ENCODE peak calls at places on chromosomes 4 and X, in ten cellular contexts. S is stimulated activated CD4-positive, alpha-beta T cell treated with anti-CD3 and anti-CD28 coated beads, TNF-alpha, amount 100 ng/mL, for 1 hour; W is mammary epithelial cell; K is natural killer cell; E is H9; A is NCI-H1092; C is adrenal gland; M is chondrocyte; Z is NCI-H1417; Q is DMS 273 treated with DMSO at 0.1 percent for 48 hours. U is an unnamed sample.
A peak's percentile ranks its signal among the peaks of the same experiment; 100 is the strongest.

GRCh38 chr4:165756831-165757230 is 116.2 kb upstream of the TLL1 start:
- DNase-seq in Q (no peak), S (no peak), E (no peak), Z (no peak), C (no peak), W (no peak), M (no peak), K (no peak), A (no peak), U (no peak)

GRCh38 chrX:75045369-75045768 is 110.7 kb downstream of the ABCB7 start:
- DNase-seq in Z (no peak), A (no peak), E (no peak), Q (no peak), K (no peak), C (no peak), M (no peak), W (no peak), S (no peak), U (no peak)

GRCh38 chr4:31068257-31069075 is 348.3 kb downstream of the PCDH7 start:
- DNase-seq in C (no peak), E (no peak), S (no peak), W (no peak), Z (no peak), A (no peak), K (no peak), Q (no peak), M (no peak), U (no peak)

GRCh38 chrX:153946910-153947769 is 2.7 kb upstream of the RENBP start:
- DNase-seq in K (peak; percentile 43), A (peak; percentile 27), S (no peak), E (peak; percentile 80), W (peak; percentile 61), M (no peak), Q (peak; percentile 64), C (peak; percentile 79), Z (peak; percentile 87), U (no peak)

GRCh38 chr4:38663021-38663800 is 788 bp upstream of the KLF3 start:
- DNase-seq in Q (no peak), A (no peak), M (no peak), C (no peak), E (peak; percentile 45), Z (peak; percentile 87), S (no peak), K (peak; percentile 36), W (no peak), U (no peak)

GRCh38 chr4:55444822-55445221 is 49.1 kb downstream of the TMEM165 start:
- DNase-seq in C (peak; percentile 35), Q (no peak), S (no peak), W (no peak), E (no peak), M (no peak), A (no peak), K (no peak), Z (peak; percentile 2), U (no peak)

GRCh38 chr4:8916251-8916913 is 44.7 kb upstream of the HMX1 start:
- DNase-seq in C (no peak), K (peak; percentile 12), E (peak; percentile 24), Z (no peak), M (peak; percentile 69), W (no peak), A (no peak), Q (no peak), S (no peak), U (no peak)

GRCh38 chr4:57424231-57424897 is 314.2 kb upstream of the IGFBP7 start:
- DNase-seq in A (no peak), M (no peak), W (peak; percentile 90), C (peak; percentile 74), E (no peak), S (no peak), Z (no peak), K (no peak), Q (no peak), U (no peak)

GRCh38 chr4:78592104-78592783 is 40.7 kb downstream of the ANXA3 start:
- DNase-seq in Z (no peak), S (no peak), K (no peak), C (no peak), A (no peak), Q (no peak), M (no peak), E (no peak), W (peak; percentile 31), U (peak; percentile 11)

GRCh38 chrX:54530358-54530900 is 410 bp downstream of the GNL3L start:
- DNase-seq in K (no peak), W (no peak), Z (no peak), E (no peak), Q (no peak), M (no peak), C (no peak), S (no peak), A (no peak), U (no peak)

GRCh38 chrX:141879616-141880015 is 24.1 kb upstream of the MAGEC1 start:
- DNase-seq in Q (no peak), K (no peak), A (no peak), W (no peak), M (no peak), C (no peak), E (no peak), S (no peak), Z (no peak), U (no peak)

GRCh38 chrX:97200454-97200853 is 316.7 kb downstream of the RPA4 start:
- DNase-seq in E (peak; percentile 72), K (no peak), S (no peak), M (no peak), Z (no peak), Q (no peak), A (no peak), C (no peak), W (no peak), U (no peak)

GRCh38 chr4:78561677-78562076 is 10.1 kb downstream of the ANXA3 start:
- DNase-seq in M (no peak), E (no peak), W (no peak), C (no peak), Z (no peak), S (no peak), K (no peak), Q (no peak), A (no peak), U (no peak)

GRCh38 chr4:155522201-155522600 is 144.4 kb upstream of the GUCY1A1 start:
- DNase-seq in E (no peak), Z (no peak), K (no peak), C (no peak), A (no peak), Q (no peak), M (no peak), W (no peak), S (no peak), U (no peak)

GRCh38 chr4:147139455-147140198 is 194.0 kb upstream of the TTC29 start:
- DNase-seq in M (no peak), K (no peak), C (no peak), E (no peak), Z (no peak), W (no peak), A (no peak), S (no peak), Q (no peak), U (no peak)

U was measured in NT2/D1.